ENCODE peak calls at places on chromosomes 5 and 9, in six cellular contexts. U, P, M, C, X and T are unnamed samples.

GRCh38 chr9:7186175-7186574 is 428.4 kb downstream of the KDM4C start:
- DNase-seq in X (peak), M (no peak), P (peak), U (no peak), C (no peak), T (no peak)

GRCh38 chr5:123429993-123430392 is 6.8 kb upstream of the CEP120 start:
- DNase-seq in C (peak), P (peak), X (no peak), U (no peak), M (no peak), T (peak)

GRCh38 chr5:66931651-66932050 is 264.9 kb downstream of the CD180 start:
- DNase-seq in M (no peak), U (no peak), C (no peak), X (no peak), P (no peak), T (no peak)

GRCh38 chr9:86405926-86406325 is 51.7 kb upstream of the TUT7 start:
- DNase-seq in X (peak), M (no peak), C (peak), U (peak), P (peak), T (peak)

GRCh38 chr9:118360036-118360435 is 655.8 kb downstream of the TLR4 start:
- DNase-seq in X (no peak), C (no peak), M (no peak), U (no peak), P (no peak), T (no peak)

GRCh38 chr9:108041551-108041950 is 552.0 kb upstream of the KLF4 start:
- DNase-seq in P (no peak), C (no peak), X (no peak), U (no peak), M (no peak), T (no peak)

GRCh38 chr5:149645236-149645635 is 63.9 kb downstream of the ARHGEF37 start:
- DNase-seq in M (no peak), X (no peak), P (no peak), U (no peak), C (no peak), T (no peak)

GRCh38 chr5:136979131-136979530 is 520.0 kb downstream of the SPOCK1 start:
- DNase-seq in P (no peak), U (no peak), C (no peak), M (no peak), X (no peak), T (no peak)

GRCh38 chr9:105436753-105437152 is 11.1 kb upstream of the FSD1L start:
- DNase-seq in X (no peak), M (no peak), C (no peak), U (no peak), P (no peak), T (no peak)

GRCh38 chr5:59069438-59070079 is 486.7 kb downstream of the RAB3C start:
- DNase-seq in M (no peak), U (no peak), X (no peak), C (peak), P (no peak), T (peak)

GRCh38 chr9:4837126-4837767 is 44.5 kb downstream of the RCL1 start:
- DNase-seq in P (no peak), X (no peak), C (no peak), M (no peak), U (no peak), T (no peak)

GRCh38 chr5:56190500-56190899 is 42.6 kb downstream of the ANKRD55 start:
- DNase-seq in P (no peak), M (peak), X (no peak), U (no peak), C (peak), T (peak)

GRCh38 chr9:134162926-134163373 is 1.4 kb downstream of the RNU6ATAC start:
- DNase-seq in X (no peak), C (no peak), U (no peak), P (no peak), M (no peak), T (no peak)

GRCh38 chr9:34256104-34256503 is 73.0 kb downstream of the KIF24 start:
- DNase-seq in C (no peak), X (peak), U (no peak), M (no peak), P (no peak), T (no peak)

GRCh38 chr9:110832916-110833315 is 164.3 kb downstream of the MUSK start:
- DNase-seq in P (no peak), C (no peak), M (no peak), X (no peak), U (no peak), T (no peak)

GRCh38 chr9:131613921-131614320 is 68.6 kb downstream of the PRRT1B start:
- DNase-seq in U (no peak), P (no peak), C (no peak), X (no peak), M (no peak), T (no peak)

GRCh38 chr9:94110821-94111252 is 26.6 kb downstream of the PTPDC1 start:
- DNase-seq in C (no peak), M (no peak), U (no peak), X (no peak), P (no peak), T (no peak)

GRCh38 chr9:32424616-32425015 is 40.2 kb downstream of the ACO1 start:
- DNase-seq in X (no peak), M (no peak), C (no peak), U (no peak), P (no peak), T (no peak)

GRCh38 chr9:98719055-98719454 is 10.3 kb upstream of the GABBR2 start:
- DNase-seq in C (no peak), P (no peak), X (no peak), U (no peak), M (no peak), T (no peak)

GRCh38 chr5:76386360-76386759 is 16.7 kb upstream of the IQGAP2 start:
- DNase-seq in X (no peak), C (peak), P (no peak), U (no peak), M (peak), T (no peak)

GRCh38 chr5:76385540-76385939 is 17.5 kb upstream of the IQGAP2 start:
- DNase-seq in X (no peak), P (no peak), U (no peak), M (no peak), C (no peak), T (no peak)

GRCh38 chr5:76383126-76383825 is 19.8 kb upstream of the IQGAP2 start:
- DNase-seq in M (no peak), X (no peak), U (no peak), C (no peak), P (no peak), T (no peak)

GRCh38 chr5:76384189-76384588 is 18.9 kb upstream of the IQGAP2 start:
- DNase-seq in P (no peak), U (no peak), M (no peak), X (no peak), C (no peak), T (no peak)

GRCh38 chr5:76384705-76385104 is 18.4 kb upstream of the IQGAP2 start:
- DNase-seq in X (no peak), U (no peak), C (no peak), M (no peak), P (no peak), T (no peak)
- H3K27ac ChIP-seq in X (no peak), U (no peak), C (no peak), M (no peak), P (no peak), T (no peak)

GRCh38 chr9:133122167-133122550 is 1.1 kb upstream of the RALGDS start:
- DNase-seq in P (no peak), C (no peak), X (no peak), U (no peak), M (no peak), T (no peak)
- H3K27ac ChIP-seq in P (peak), C (peak), X (no peak), U (no peak), M (peak), T (peak)

GRCh38 chr5:39638803-39639202 is 214.0 kb upstream of the DAB2 start:
- DNase-seq in C (no peak), X (no peak), M (no peak), P (no peak), U (peak), T (no peak)
- H3K27ac ChIP-seq in C (no peak), X (no peak), M (no peak), P (no peak), U (no peak), T (peak)

DNA sequence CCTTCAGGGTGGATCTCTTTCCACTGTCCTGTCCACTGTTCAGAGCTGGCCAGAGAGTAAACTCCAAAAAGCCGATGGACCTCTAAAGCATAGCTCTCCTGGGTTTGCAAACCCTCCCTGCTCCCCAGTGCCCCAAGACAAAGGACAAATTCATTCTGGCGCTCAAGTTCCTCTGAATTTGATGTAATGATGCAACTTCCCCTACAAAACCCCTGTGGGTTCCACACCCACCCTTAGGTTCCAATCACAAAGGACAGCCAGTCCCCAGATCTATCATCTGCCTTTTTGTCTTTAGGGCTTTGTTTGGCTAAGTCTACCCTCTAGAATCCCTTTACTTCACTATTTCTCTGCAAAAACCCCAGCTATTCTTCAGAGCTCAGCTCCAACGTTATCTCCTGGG is 57.4 kb upstream of the SLC25A51 start:
- DNase-seq in U (no peak), P (no peak), X (no peak), M (no peak), C (no peak), T (no peak)
- H3K27ac ChIP-seq in U (no peak), P (no peak), X (no peak), M (no peak), C (no peak), T (no peak)

DNA sequence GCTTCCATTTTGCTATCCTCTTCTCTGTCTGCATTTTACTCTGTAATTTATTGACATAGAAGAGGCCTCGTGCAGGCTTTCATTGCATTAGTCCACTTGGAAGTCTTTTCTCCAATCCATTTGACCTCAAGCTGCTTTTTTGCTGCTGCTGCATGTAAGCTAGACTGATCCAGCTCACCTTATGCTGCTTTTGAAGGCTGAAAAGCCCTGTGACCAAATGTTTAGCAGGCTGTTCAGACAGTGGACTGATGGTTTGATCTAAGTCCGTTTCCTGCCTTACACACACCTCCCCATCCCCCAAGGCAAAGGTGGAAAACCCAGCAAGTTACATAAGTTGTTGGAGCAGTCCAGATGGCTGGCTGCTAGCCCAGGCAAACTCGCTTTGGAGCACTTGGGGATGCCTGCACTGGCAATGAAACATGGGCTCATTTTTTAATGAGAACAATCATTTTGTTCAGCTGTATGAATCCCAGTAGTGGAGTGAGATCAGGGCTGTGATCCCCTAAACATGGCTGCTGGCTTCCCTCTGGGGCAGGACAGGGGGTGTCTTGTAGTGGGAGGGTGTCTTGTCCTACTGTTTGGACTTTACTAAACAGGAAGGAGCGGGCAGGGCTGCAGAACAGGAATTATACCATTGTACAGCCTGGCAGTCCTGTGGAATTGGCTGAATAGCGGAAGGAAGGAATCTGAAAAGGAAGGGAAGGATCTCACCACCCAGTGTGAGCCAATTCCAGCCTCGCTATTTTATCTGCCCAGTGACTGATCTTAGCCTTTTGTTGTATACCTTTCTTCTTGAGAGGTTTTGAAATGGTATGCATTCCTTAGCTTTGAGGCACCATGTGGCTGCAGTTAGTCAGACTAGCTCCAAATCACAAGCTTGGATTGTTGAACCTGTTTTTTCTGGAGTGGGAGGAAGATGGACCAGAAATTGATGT is 212.0 kb downstream of the ARHGAP26 start:
- DNase-seq in M (peak), C (peak), X (peak), P (no peak), U (no peak), T (peak)
- H3K27ac ChIP-seq in M (peak), C (peak), X (peak), P (peak), U (no peak), T (peak)

GRCh38 chr9:21862871-21863270 is 60.4 kb downstream of the MTAP start:
- DNase-seq in M (no peak), U (no peak), C (no peak), X (no peak), P (no peak), T (no peak)

GRCh38 chr9:21871256-21871975 is 69.0 kb downstream of the MTAP start:
- DNase-seq in X (no peak), C (no peak), P (no peak), U (no peak), M (no peak), T (no peak)

GRCh38 chr9:21864505-21864904 is 62.1 kb downstream of the MTAP start:
- DNase-seq in C (no peak), U (no peak), M (no peak), P (no peak), X (no peak), T (no peak)

DNA sequence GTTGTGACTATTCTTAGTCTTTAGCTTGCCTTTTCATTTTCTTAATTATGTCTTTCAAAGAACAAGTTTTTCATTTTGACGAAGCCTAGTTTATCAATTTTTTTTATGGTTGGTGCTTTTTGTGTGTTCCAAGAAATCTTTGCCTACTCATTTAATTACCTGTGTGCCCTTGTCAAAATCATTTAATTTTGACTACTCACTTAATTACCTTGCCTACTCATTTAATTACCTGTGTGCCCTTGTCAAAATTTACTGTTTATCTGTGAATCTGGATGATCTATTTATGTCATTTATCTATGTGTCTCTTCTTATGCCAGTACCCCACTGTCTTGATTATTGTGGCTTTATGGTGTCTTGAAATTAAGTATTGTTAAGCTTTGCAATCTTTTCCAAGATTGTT is 63.9 kb downstream of the MTAP start:
- DNase-seq in X (no peak), M (no peak), P (no peak), C (no peak), U (no peak), T (no peak)
- H3K27ac ChIP-seq in X (no peak), M (no peak), P (no peak), C (no peak), U (no peak), T (no peak)

DNA sequence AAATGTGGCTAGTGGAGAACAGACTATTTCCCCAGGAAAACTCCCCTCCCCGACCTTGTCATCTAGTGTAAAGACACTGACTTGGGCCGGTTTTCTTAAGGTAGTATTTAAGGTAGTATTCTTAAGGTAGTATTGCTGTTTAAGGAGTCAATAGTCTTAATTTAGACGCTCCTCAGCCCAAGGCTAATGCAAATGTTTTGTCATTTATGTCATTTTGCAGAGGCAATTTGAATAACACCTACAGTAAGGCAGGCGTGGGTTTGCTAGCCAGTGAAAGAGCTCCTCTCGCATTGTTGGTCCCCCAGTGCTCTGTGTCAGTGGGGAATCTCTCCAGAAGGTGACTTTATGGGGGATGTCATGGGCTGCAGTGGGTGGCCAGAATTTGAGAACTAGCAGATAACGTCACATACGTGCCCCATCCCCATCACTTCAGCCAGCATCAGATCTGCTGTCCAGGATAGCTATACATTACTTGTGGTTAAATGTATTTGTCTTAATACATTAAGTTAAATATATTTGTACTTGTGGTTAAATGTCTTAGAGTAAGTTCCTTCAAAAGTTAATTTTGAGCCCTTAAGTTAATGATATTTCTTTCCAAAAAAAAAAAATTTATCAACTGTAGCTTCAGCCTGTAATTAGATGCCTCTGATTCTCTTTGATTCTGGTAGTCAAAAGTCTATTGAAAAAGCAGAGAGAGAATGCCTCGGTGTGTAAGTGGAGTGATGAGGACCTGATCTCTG is 2.6 kb downstream of the PPP1R26 start:
- DNase-seq in X (no peak), M (no peak), P (no peak), U (no peak), C (no peak), T (no peak)
- H3K27ac ChIP-seq in X (no peak), M (no peak), P (no peak), U (no peak), C (no peak), T (no peak)

GRCh38 chr5:173755319-173755718 is 132.8 kb upstream of the CPEB4 start:
- DNase-seq in M (no peak), P (no peak), U (no peak), C (no peak), X (no peak), T (no peak)
- H3K27ac ChIP-seq in M (no peak), P (no peak), U (no peak), C (no peak), X (no peak), T (no peak)

GRCh38 chr5:170144286-170145023 is 38.8 kb downstream of the FOXI1 start:
- DNase-seq in P (no peak), M (no peak), X (no peak), C (no peak), U (no peak), T (no peak)
- H3K27ac ChIP-seq in P (no peak), M (no peak), X (no peak), C (no peak), U (peak), T (no peak)